ENCODE peak calls at places on chromosome X, in four cellular contexts. X is adrenal gland, B is tibial nerve, T is uterus. O is an unnamed sample.

GRCh38 chrX:105829006-105829405 is 6.7 kb downstream of the NRK start:
- DNase-seq in X (no peak), B (no peak), T (no peak), O (no peak)

GRCh38 chrX:122835886-122836285 is 348.2 kb upstream of the GRIA3 start:
- DNase-seq in T (no peak), B (no peak), X (no peak), O (no peak)

GRCh38 chrX:41010188-41010846 is 74.9 kb upstream of the USP9X start:
- DNase-seq in T (peak), B (peak), X (peak), O (peak)

GRCh38 chrX:45497290-45497689 is 296.6 kb upstream of the DIPK2B start:
- DNase-seq in T (no peak), X (no peak), B (no peak), O (no peak)

GRCh38 chrX:131693359-131693758 is 149.5 kb downstream of the OR13H1 start:
- DNase-seq in T (no peak), B (no peak), X (no peak), O (no peak)

GRCh38 chrX:73447311-73447794 is 500 bp downstream of the CDX4 start:
- DNase-seq in X (no peak), T (no peak), B (no peak), O (no peak)

GRCh38 chrX:139448996-139449395 is 81.5 kb upstream of the F9 start:
- DNase-seq in B (no peak), T (no peak), X (no peak), O (no peak)

GRCh38 chrX:49172280-49172780 is 632 bp downstream of the PLP2 start:
- DNase-seq in B (peak), T (peak), X (peak), O (peak)

GRCh38 chrX:151370906-151371305 is 26.1 kb upstream of the VMA21 start:
- DNase-seq in B (no peak), X (no peak), T (no peak), O (no peak)

GRCh38 chrX:71053217-71053621 is 14.9 kb downstream of the SNX12 start:
- DNase-seq in T (no peak), X (peak), B (no peak), O (peak)

GRCh38 chrX:141924293-141924692 is 20.6 kb downstream of the MAGEC1 start:
- DNase-seq in X (no peak), T (no peak), B (no peak), O (no peak)

GRCh38 chrX:72271091-72271490 is 6.0 kb downstream of the RPS4X start:
- DNase-seq in X (no peak), B (no peak), T (no peak), O (no peak)

GRCh38 chrX:27555514-27555913 is 34.6 kb upstream of the DCAF8L2 start:
- DNase-seq in T (no peak), X (no peak), B (no peak), O (no peak)

GRCh38 chrX:147763131-147763530 is 148.6 kb upstream of the FMR1 start:
- DNase-seq in X (no peak), B (no peak), T (no peak), O (no peak)

GRCh38 chrX:103356023-103356798 is at the start of gene TCEAL9:
- DNase-seq in X (peak), B (peak), T (peak), O (peak)

GRCh38 chrX:129637217-129638109 is 17.3 kb downstream of the APLN start:
- DNase-seq in X (peak), T (peak), B (peak), O (peak)

GRCh38 chrX:47217121-47217851 is 1.2 kb upstream of the CDK16 start:
- DNase-seq in X (peak), B (no peak), T (peak), O (peak)

GRCh38 chrX:129738466-129739308 is at the start of gene XPNPEP2:
- DNase-seq in T (peak), X (no peak), B (no peak), O (no peak)

GRCh38 chrX:30794497-30794896 is 94.6 kb downstream of the TAB3 start:
- DNase-seq in X (no peak), T (no peak), B (no peak), O (no peak)

GRCh38 chrX:39174761-39175417 is 373.6 kb downstream of the MID1IP1 start:
- DNase-seq in X (peak), B (no peak), T (peak), O (peak)

GRCh38 chrX:149495573-149496071 is 9.5 kb downstream of the IDS start:
- DNase-seq in T (no peak), X (peak), B (no peak), O (peak)

GRCh38 chrX:106862972-106863688 is 40.0 kb downstream of the RIPPLY1 start:
- DNase-seq in B (no peak), T (no peak), X (no peak), O (peak)

GRCh38 chrX:154546354-154547244 is at the start of gene G6PD:
- DNase-seq in B (peak), T (no peak), X (peak), O (peak)

GRCh38 chrX:97860206-97860605 is 976.5 kb downstream of the RPA4 start:
- DNase-seq in X (no peak), B (no peak), T (no peak), O (no peak)
- H3K27ac ChIP-seq in X (no peak), B (no peak), T (no peak), O (no peak)

GRCh38 chrX:15340867-15341266 is 5.5 kb upstream of the PIGA start:
- DNase-seq in X (no peak), B (no peak), T (no peak), O (no peak)

GRCh38 chrX:15335135-15336022 is at the start of gene PIGA:
- DNase-seq in B (peak), T (peak), X (peak), O (peak)

GRCh38 chrX:15334561-15334960 is 762 bp downstream of the PIGA start:
- DNase-seq in X (no peak), T (no peak), B (no peak), O (peak)

DNA sequence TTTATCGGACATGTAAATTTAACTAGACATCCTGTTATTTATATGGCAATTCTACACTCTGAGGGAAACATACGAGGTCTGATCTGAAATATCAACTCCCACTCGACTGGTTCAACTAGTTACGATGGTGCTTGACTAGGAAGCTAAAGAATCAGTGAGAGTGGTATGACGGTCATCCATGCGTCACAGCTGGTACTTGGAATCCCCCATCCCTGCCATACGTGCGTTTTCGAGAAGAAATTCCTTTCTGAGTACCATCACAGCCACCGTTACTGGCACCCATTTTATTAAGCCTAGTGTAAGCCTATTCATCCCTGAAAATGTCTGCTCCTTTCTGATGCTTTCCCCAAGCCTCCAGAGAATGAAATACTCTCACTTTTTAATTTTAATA is 695 bp upstream of the PIGA start:
- DNase-seq in X (peak), B (no peak), T (no peak), O (peak)
- TF ChIP-seq POLR2A in X (no peak), B (no peak), T (no peak), O (no peak)

GRCh38 chrX:140756948-140757347 is 47.4 kb downstream of the LINC00632 start:
- DNase-seq in X (no peak), T (no peak), B (no peak), O (peak)
- H3K27ac ChIP-seq in X (no peak), T (no peak), B (no peak), O (no peak)

DNA sequence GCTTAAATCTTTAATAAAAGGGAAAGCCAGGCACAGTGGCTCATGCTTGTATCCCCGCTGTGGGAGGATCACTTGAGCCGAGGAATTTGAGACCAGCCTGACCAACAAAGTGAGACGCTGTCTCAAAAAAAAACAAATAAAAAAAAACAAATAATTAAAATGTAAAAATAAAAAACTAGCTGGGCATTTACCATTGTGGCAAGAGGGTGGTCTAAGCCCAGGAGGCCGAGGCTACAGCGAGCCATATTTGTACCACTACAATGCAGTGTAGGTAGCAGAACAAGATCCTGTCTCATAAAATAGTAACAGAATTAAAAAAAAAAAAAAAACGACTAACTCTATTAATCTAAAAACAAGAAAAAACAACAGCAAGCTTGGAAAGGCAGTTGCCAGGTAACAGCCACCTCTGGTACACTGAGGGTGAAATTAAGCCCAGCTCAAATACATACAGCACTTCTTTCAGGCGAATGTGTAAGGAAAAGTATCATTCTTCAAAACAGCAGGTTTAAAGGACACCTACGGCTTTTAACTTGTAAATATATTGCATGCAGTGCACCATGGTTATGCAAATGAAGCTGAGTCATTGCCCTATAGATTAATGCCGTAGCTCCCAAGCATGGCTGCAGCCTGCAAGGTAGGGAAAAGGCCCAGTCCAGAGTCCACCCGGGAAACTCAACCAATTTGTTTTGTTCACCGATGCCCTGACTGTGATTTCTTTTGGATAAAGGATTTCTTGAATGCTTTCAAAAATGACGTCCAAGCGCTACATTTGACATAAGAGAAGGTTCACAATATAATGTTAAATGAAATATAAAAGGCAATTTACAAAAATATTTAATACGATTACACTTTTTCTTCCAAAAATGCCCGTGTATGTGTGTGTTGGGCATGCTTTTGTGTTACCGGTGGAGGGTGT is 14.5 kb upstream of the TXLNG start:
- DNase-seq in X (no peak), B (no peak), T (no peak), O (no peak)
- TF ChIP-seq POLR2A in X (no peak), B (no peak), T (no peak), O (no peak)

DNA sequence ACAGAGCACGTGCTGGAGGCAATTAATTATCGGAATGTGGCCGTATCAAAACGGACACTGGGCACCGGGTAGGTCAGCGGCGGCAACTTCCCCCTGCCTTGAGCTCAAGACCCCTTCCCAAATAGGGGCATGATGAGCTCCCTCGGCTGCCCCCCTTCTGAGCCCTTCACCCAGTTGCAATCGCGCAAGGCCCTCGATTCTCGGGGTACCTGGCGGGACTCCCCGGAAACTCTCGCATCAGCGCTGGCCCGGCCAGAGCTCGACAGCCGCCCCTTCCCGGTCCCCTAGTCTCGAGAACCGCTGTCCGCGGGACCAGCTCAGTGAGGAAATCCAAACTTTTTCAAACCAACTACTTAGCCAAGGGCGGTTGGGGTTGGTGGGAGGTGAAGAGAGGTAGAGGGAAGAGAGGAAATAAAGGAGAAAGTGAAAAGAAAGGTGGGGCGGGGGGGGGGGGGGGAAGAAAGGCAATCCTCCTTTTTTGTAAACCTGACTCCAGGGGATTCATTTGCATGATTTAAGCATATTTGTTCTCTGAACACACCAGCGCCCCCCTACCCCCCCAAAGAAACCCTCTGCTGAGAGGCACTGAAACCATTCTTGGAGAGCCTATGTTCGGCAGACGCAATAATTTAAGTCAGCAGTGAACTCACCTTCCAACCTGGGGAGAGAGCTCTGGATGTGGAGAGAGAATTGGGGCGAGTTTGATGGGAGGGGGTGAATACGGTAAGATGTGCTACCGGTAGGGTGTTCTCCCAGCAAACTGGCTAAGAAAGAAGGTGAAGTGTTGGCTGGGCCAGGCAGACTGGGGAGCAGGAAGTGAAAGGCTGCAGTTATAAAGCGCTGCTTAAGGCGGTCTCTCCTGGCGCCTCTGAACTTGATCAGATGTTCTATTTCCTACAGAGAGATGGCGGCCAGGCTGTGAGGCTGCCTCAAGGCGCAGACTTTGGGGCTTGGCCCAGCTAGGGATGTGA is 2.0 kb upstream of the ZIC3 start:
- DNase-seq in B (no peak), T (no peak), X (no peak), O (no peak)
- H3K27ac ChIP-seq in B (no peak), T (no peak), X (no peak), O (no peak)

GRCh38 chrX:153512501-153512893 is 4.9 kb upstream of the ATP2B3 start:
- DNase-seq in X (no peak), T (no peak), B (no peak), O (no peak)
- TF ChIP-seq POLR2A in X (no peak), T (no peak), B (no peak), O (no peak)

GRCh38 chrX:9515973-9516538 is 51.2 kb downstream of the TBL1X start:
- DNase-seq in T (no peak), B (no peak), X (no peak), O (no peak)
- H3K27ac ChIP-seq in T (no peak), B (no peak), X (no peak), O (no peak)

DNA sequence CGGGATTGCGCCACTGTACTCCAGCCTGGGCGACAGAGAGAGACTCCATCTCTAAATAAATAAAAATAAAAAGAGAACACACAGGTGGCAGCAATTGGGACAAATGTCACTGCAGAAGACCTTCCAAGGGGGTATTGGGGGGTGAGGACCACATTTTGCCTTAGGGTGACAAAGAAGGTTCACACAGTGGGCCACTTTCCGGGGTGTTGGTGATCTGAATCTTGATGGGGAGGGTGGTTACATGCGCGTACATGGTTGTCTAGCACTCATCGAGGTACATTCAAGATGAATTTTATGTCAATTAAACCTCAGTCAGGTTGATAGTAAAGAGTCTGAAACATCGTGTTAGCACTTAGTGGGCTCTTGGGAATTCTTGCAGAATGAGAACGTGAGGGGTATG is 20.5 kb upstream of the TMSB4X start:
- DNase-seq in T (no peak), B (no peak), X (no peak), O (no peak)
- TF ChIP-seq POLR2A in T (no peak), B (no peak), X (no peak), O (no peak)